ENCODE peak calls at places on chromosome 17, in ten cellular contexts. F is left cardiac atrium; G is fibroblast of lung; X is lung; Z is CD4-positive, alpha-beta memory T cell; T is sigmoid colon; M is uterus; C is NCI-H1417 treated with DMSO at 0.1 percent for 48 hours; I is GDM1; J is stimulated activated CD8-positive, alpha-beta memory T cell treated with anti-CD3 and anti-CD28 coated beads, Interleukin-7, amount 100 ng/mL, for 1 hour. V is an unnamed sample.

GRCh38 chr17:9363440-9364350 is 211.9 kb downstream of the STX8 start:
- DNase-seq in F (no peak), G (peak), X (no peak), Z (no peak), T (no peak), M (no peak), C (no peak), I (no peak), J (no peak), V (peak)

GRCh38 chr17:44011876-44012275 is 2.9 kb downstream of the TMEM101 start:
- DNase-seq in F (no peak), G (no peak), X (no peak), Z (no peak), T (no peak), M (no peak), C (no peak), I (no peak), J (no peak), V (no peak)

GRCh38 chr17:44792276-44792675 is 33.5 kb downstream of the ADAM11 start:
- DNase-seq in F (no peak), G (peak), X (no peak), Z (no peak), T (no peak), M (no peak), C (no peak), I (no peak), J (no peak), V (no peak)

GRCh38 chr17:46772879-46773620 is 45.4 kb downstream of the WNT3 start:
- DNase-seq in F (no peak), G (no peak), X (no peak), Z (no peak), T (peak), M (no peak), C (no peak), I (peak), J (no peak), V (no peak)

GRCh38 chr17:77361986-77362620 is 221.3 kb downstream of the SEC14L1 start:
- DNase-seq in F (peak), G (no peak), X (no peak), Z (no peak), T (peak), M (no peak), C (no peak), I (no peak), J (no peak), V (no peak)

GRCh38 chr17:80291691-80292487 is 31.2 kb downstream of the RNF213 start:
- DNase-seq in F (no peak), G (peak), X (no peak), Z (no peak), T (no peak), M (no peak), C (no peak), I (no peak), J (no peak), V (no peak)

GRCh38 chr17:36731806-36732205 is 130.4 kb downstream of the MRM1 start:
- DNase-seq in F (no peak), G (no peak), X (no peak), Z (no peak), T (no peak), M (no peak), C (no peak), I (no peak), J (no peak), V (peak)

GRCh38 chr17:30005709-30006320 is 64.4 kb downstream of the EFCAB5 start:
- DNase-seq in F (no peak), G (peak), X (no peak), Z (no peak), T (no peak), M (no peak), C (no peak), I (no peak), J (no peak), V (no peak)

V was measured in NCI-H1436 treated with DMSO at 0.1 percent for 48 hours.